ENCODE peak calls at places on chromosomes 12 and 14, in six cellular contexts. E is AG04450, T is left lung, U is thyroid gland, R is lung, Z is B cell. G is an unnamed sample.

GRCh38 chr12:8449293-8449944 is 6.3 kb upstream of the CLEC6A start:
- DNase-seq in Z (no peak), T (no peak), R (no peak), E (no peak), U (no peak), G (no peak)

GRCh38 chr14:23605931-23606585 is 27.5 kb upstream of the JPH4 start:
- DNase-seq in Z (no peak), T (no peak), R (no peak), E (no peak), U (no peak), G (no peak)

GRCh38 chr12:89166525-89166934 is 185.8 kb downstream of the DUSP6 start:
- DNase-seq in U (no peak), E (no peak), Z (peak; percentile 27), T (no peak), R (no peak), G (peak; percentile 45)

GRCh38 chr12:47814539-47815170 is 5.0 kb downstream of the HDAC7 start:
- DNase-seq in U (no peak), T (no peak), R (no peak), E (no peak), Z (no peak), G (no peak)

GRCh38 chr14:90757452-90757851 is 58.8 kb downstream of the TTC7B start:
- DNase-seq in T (no peak), E (no peak), R (no peak), Z (no peak), U (no peak), G (no peak)

GRCh38 chr12:11797317-11797913 is 147.9 kb downstream of the ETV6 start:
- DNase-seq in R (no peak), Z (no peak), T (no peak), E (peak; percentile 96), U (no peak), G (peak; percentile 58)

GRCh38 chr14:77883479-77884238 is 83.8 kb downstream of the ADCK1 start:
- DNase-seq in U (no peak), R (no peak), E (no peak), Z (no peak), T (no peak), G (no peak)

GRCh38 chr12:82047480-82047879 is 288.3 kb upstream of the PPFIA2 start:
- DNase-seq in U (no peak), T (no peak), R (no peak), Z (no peak), E (no peak), G (no peak)

GRCh38 chr14:67620217-67620789 is 583 bp downstream of the ARG2 start:
- DNase-seq in T (no peak), U (peak; percentile 63), R (no peak), E (no peak), Z (no peak), G (no peak)

GRCh38 chr14:91875515-91876286 is 8.4 kb upstream of the TC2N start:
- DNase-seq in Z (no peak), E (no peak), U (no peak), R (no peak), T (no peak), G (no peak)

GRCh38 chr14:88849717-88850116 is 25.3 kb downstream of the TTC8 start:
- DNase-seq in Z (no peak), E (no peak), R (no peak), T (no peak), U (no peak), G (no peak)

GRCh38 chr12:15842106-15842505 is 40.1 kb upstream of the STRAP start:
- DNase-seq in T (no peak), Z (no peak), R (no peak), U (no peak), E (peak; percentile 72), G (no peak)

GRCh38 chr14:47012533-47012932 is 361.0 kb upstream of the RPL10L start:
- DNase-seq in T (no peak), R (no peak), U (no peak), E (no peak), Z (no peak), G (no peak)

GRCh38 chr14:105299654-105300541 is 903 bp downstream of the BRF1 start:
- DNase-seq in Z (peak; percentile 50), E (no peak), T (peak; percentile 60), R (no peak), U (peak; percentile 46), G (no peak)

GRCh38 chr12:24038211-24038997 is 88.9 kb upstream of the SOX5 start:
- DNase-seq in Z (no peak), U (no peak), R (no peak), T (no peak), E (no peak), G (no peak)

GRCh38 chr14:75520852-75521251 is 1.4 kb upstream of the BATF start:
- DNase-seq in E (no peak), R (no peak), T (no peak), Z (no peak), U (no peak), G (no peak)

GRCh38 chr14:69572634-69573135 is 2.0 kb downstream of the CCDC177 start:
- DNase-seq in T (no peak), Z (peak; percentile 42), U (no peak), R (no peak), E (no peak), G (no peak)

GRCh38 chr12:57614178-57614947 is 3.1 kb downstream of the ARHGEF25 start:
- DNase-seq in U (no peak), E (no peak), T (no peak), Z (peak; percentile 80), R (no peak), G (no peak)

GRCh38 chr14:100540141-100540925 is 46.9 kb downstream of the BEGAIN start:
- DNase-seq in Z (no peak), T (peak; percentile 28), U (no peak), E (no peak), R (no peak), G (peak; percentile 23)

GRCh38 chr12:40829738-40830144 is 137.5 kb downstream of the CNTN1 start:
- DNase-seq in T (no peak), U (no peak), E (no peak), Z (no peak), R (no peak), G (no peak)

GRCh38 chr12:1540690-1541089 is 53.7 kb downstream of the FBXL14 start:
- DNase-seq in R (no peak), U (no peak), E (no peak), Z (no peak), T (no peak), G (no peak)

GRCh38 chr14:54935958-54936357 is 33.3 kb upstream of the GCH1 start:
- DNase-seq in U (no peak), R (no peak), T (no peak), E (peak; percentile 10), Z (no peak), G (no peak)

GRCh38 chr14:24331731-24332093 is 3.2 kb downstream of the ADCY4 start:
- DNase-seq in Z (peak; percentile 23), R (no peak), E (no peak), U (no peak), T (no peak), G (no peak)

GRCh38 chr14:67395086-67395875 is 16.7 kb downstream of the PLEK2 start:
- DNase-seq in Z (no peak), T (no peak), R (no peak), E (no peak), U (no peak), G (no peak)

GRCh38 chr14:61277232-61277631 is 3.9 kb downstream of the TMEM30B start:
- DNase-seq in U (no peak), R (no peak), E (no peak), Z (no peak), T (no peak), G (no peak)

GRCh38 chr14:52902971-52903385 is 47.9 kb downstream of the FERMT2 start:
- DNase-seq in T (no peak), U (no peak), R (no peak), E (no peak), Z (no peak), G (no peak)

GRCh38 chr14:46054526-46054925 is 597.1 kb downstream of the RPL10L start:
- DNase-seq in U (no peak), T (no peak), R (no peak), Z (no peak), E (peak; percentile 0), G (no peak)

GRCh38 chr12:74586251-74586650 is 48.6 kb downstream of the ATXN7L3B start:
- DNase-seq in R (no peak), Z (no peak), E (no peak), U (no peak), T (no peak), G (no peak)

GRCh38 chr12:107415834-107416233 is 269.8 kb upstream of the PWP1 start:
- DNase-seq in R (no peak), T (no peak), Z (no peak), E (no peak), U (no peak), G (no peak)

DNA sequence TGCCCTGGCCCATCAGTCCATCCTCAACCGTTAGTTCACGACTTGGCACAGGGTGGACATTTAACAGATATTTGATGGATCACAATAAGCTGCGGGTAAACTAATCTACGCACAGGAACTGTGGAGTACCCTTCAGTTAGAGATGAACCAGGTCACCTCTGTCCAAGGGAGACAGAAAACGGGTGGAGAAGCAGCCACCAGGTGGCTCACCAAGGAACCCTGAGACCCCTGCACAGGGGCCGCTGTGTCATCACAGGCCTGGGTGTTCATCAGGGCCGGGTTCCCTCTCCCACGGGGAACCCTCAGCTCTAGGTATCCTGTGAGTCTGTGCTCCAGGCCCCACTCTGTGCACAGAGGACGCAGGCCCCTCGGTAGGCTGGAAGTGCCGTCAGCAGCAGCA is 122.2 kb downstream of the PIWIL1 start:
- DNase-seq in T (no peak), R (no peak), U (no peak), E (no peak), Z (no peak), G (no peak)
- TF ChIP-seq CTCF in T (no peak), R (no peak), U (no peak), E (no peak), Z (no peak), G (no peak)

GRCh38 chr14:86124328-86124727 is 594.4 kb downstream of the FLRT2 start:
- DNase-seq in T (no peak), R (no peak), E (no peak), U (no peak), Z (no peak), G (no peak)
- TF ChIP-seq CTCF in T (no peak), R (no peak), E (no peak), U (no peak), Z (no peak), G (no peak)

GRCh38 chr14:22255042-22255441 is 334.0 kb downstream of the DAD1 start:
- DNase-seq in U (no peak), E (no peak), R (no peak), T (no peak), Z (no peak), G (no peak)

GRCh38 chr14:22251090-22251489 is 337.9 kb downstream of the DAD1 start:
- DNase-seq in R (no peak), E (no peak), U (no peak), Z (no peak), T (no peak), G (no peak)

GRCh38 chr14:22243971-22244581 is 344.9 kb downstream of the DAD1 start:
- DNase-seq in T (no peak), E (no peak), R (no peak), U (no peak), Z (no peak), G (no peak)

GRCh38 chr14:22252591-22253178 is 336.3 kb downstream of the DAD1 start:
- DNase-seq in T (no peak), E (no peak), R (no peak), U (peak; percentile 5), Z (no peak), G (no peak)

GRCh38 chr14:22249775-22250174 is 339.2 kb downstream of the DAD1 start:
- DNase-seq in T (no peak), E (no peak), Z (no peak), U (no peak), R (no peak), G (no peak)
- TF ChIP-seq CTCF in T (no peak), E (no peak), Z (no peak), U (no peak), R (no peak), G (no peak)

GRCh38 chr12:60106207-60106606 is 510.4 kb downstream of the SLC16A7 start:
- DNase-seq in R (no peak), T (no peak), E (no peak), U (no peak), Z (no peak), G (no peak)
- TF ChIP-seq CTCF in R (no peak), T (no peak), E (peak; percentile 46), U (peak; percentile 9), Z (no peak), G (no peak)

G was measured in CD14-positive monocyte.